ENCODE peak calls at places on chromosome 7, in seven cellular contexts. V is fibroblast of the aortic adventitia, T is fibroblast of pulmonary artery, D is RWPE1, Y is colonic mucosa, F is chondrocyte, S is ovary. P is an unnamed sample.
A peak's percentile ranks its signal among the peaks of the same experiment; 100 is the strongest.

GRCh38 chr7:103636153-103636552 is 190.1 kb upstream of the SLC26A5 start:
- DNase-seq in D (no peak), T (peak; percentile 52), Y (no peak), S (no peak), F (no peak), V (peak; percentile 47), P (no peak)

GRCh38 chr7:22730921-22731654 is 4.1 kb downstream of the IL6 start:
- DNase-seq in V (peak; percentile 65), D (peak; percentile 87), Y (no peak), F (no peak), S (no peak), T (peak; percentile 51), P (no peak)

GRCh38 chr7:151062399-151063211 is 3.2 kb downstream of the SLC4A2 start:
- DNase-seq in T (peak; percentile 52), S (peak; percentile 71), F (no peak), D (no peak), Y (peak; percentile 90), V (peak; percentile 62), P (no peak)

GRCh38 chr7:110964770-110965169 is 126.2 kb upstream of the LRRN3 start:
- DNase-seq in T (no peak), S (no peak), F (no peak), V (no peak), D (no peak), Y (no peak), P (no peak)

GRCh38 chr7:158951725-158952124 is 95.4 kb downstream of the DYNC2I1 start:
- DNase-seq in V (no peak), T (no peak), D (no peak), F (no peak), S (no peak), Y (no peak), P (no peak)

GRCh38 chr7:14115706-14116105 is 126.2 kb upstream of the ETV1 start:
- DNase-seq in T (peak; percentile 26), D (no peak), Y (no peak), V (no peak), S (no peak), F (no peak), P (no peak)

GRCh38 chr7:106170216-106170615 is 58.1 kb upstream of the SYPL1 start:
- DNase-seq in T (no peak), F (no peak), Y (no peak), S (no peak), D (no peak), V (no peak), P (no peak)

GRCh38 chr7:139772115-139772514 is 5.7 kb downstream of the HIPK2 start:
- DNase-seq in Y (no peak), F (no peak), V (no peak), S (no peak), T (no peak), D (no peak), P (no peak)

GRCh38 chr7:2145835-2146580 is 86.7 kb downstream of the MAD1L1 start:
- DNase-seq in F (no peak), S (no peak), V (no peak), D (no peak), Y (no peak), T (no peak), P (no peak)

GRCh38 chr7:2146676-2147472 is 85.9 kb downstream of the MAD1L1 start:
- DNase-seq in Y (no peak), V (no peak), D (no peak), F (no peak), S (no peak), T (no peak), P (no peak)

GRCh38 chr7:2148814-2149213 is 83.9 kb downstream of the MAD1L1 start:
- DNase-seq in S (no peak), D (no peak), Y (no peak), V (no peak), F (no peak), T (no peak), P (no peak)

GRCh38 chr7:2149672-2150444 is 82.9 kb downstream of the MAD1L1 start:
- DNase-seq in F (no peak), T (no peak), S (no peak), V (no peak), Y (no peak), D (no peak), P (no peak)

GRCh38 chr7:2148189-2148588 is 84.6 kb downstream of the MAD1L1 start:
- DNase-seq in D (no peak), S (no peak), V (no peak), T (no peak), Y (no peak), F (no peak), P (no peak)
- TF ChIP-seq CTCF in D (no peak), S (no peak), V (no peak), T (peak; percentile 13), Y (no peak), F (peak; percentile 53), P (no peak)

DNA sequence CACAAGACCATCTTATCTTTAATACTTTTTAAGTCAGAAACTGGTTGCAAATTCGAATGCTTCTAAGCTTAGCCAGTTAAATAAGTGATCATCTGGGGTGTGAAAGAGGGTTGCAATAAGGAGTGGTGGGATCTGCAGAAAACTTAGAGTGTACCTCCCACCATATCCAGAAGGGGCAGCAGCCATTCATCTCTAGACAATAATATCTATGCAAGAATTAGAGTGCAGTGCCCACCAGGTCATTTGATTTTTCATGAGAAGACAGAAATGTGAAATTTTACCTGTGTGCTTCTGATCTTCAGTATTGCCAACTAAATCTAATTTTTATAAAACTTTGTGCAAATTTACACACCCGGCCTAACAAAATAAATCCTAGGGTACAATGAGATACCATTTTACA is 127.2 kb upstream of the SP4 start:
- DNase-seq in V (no peak), F (no peak), Y (no peak), S (no peak), T (no peak), D (peak; percentile 10), P (no peak)
- TF ChIP-seq CTCF in V (no peak), F (peak; percentile 58), Y (no peak), S (no peak), T (peak; percentile 14), D (peak; percentile 22), P (no peak)

GRCh38 chr7:73599151-73599882 is 20.9 kb upstream of the TBL2 start:
- DNase-seq in V (no peak), F (no peak), D (no peak), Y (no peak), S (no peak), T (no peak), P (no peak)

GRCh38 chr7:73593207-73594045 is 15.0 kb upstream of the TBL2 start:
- DNase-seq in V (no peak), T (no peak), S (no peak), F (no peak), D (no peak), Y (no peak), P (no peak)

GRCh38 chr7:73597978-73598782 is 19.8 kb upstream of the TBL2 start:
- DNase-seq in Y (no peak), T (no peak), D (no peak), S (no peak), V (no peak), F (no peak), P (no peak)

GRCh38 chr7:73595358-73595757 is 17.0 kb upstream of the TBL2 start:
- DNase-seq in V (no peak), D (no peak), S (no peak), Y (no peak), T (no peak), F (no peak), P (no peak)

GRCh38 chr7:73596191-73597065 is 18.0 kb upstream of the TBL2 start:
- DNase-seq in S (no peak), V (no peak), Y (no peak), T (no peak), F (no peak), D (no peak), P (no peak)
- TF ChIP-seq CTCF in S (no peak), V (no peak), Y (no peak), T (no peak), F (no peak), D (no peak), P (no peak)

DNA sequence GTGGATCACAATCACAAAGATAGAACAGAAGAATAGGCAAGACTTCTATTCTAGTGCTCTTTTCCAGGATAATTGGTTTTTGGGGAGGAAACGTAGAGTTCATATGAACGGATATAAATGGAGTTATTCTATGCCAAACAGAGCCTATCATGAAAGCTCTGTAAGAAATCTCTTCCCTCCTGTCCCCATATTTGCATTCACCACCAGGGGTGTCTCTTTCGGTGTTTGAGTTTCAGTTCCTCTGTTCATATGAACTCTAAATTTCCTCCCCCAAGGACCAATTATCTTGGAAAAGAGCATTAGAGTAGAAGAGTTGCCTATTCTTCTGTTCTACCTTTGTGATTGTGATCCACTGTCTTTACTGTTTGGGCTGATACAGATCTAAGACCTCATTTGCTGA is 48.3 kb upstream of the CDC14C start:
- DNase-seq in T (no peak), F (no peak), D (no peak), Y (no peak), V (no peak), S (no peak), P (no peak)
- TF ChIP-seq CTCF in T (no peak), F (no peak), D (no peak), Y (no peak), V (no peak), S (no peak), P (no peak)

GRCh38 chr7:72183835-72184234 is 228.3 kb downstream of the CALN1 start:
- DNase-seq in T (no peak), S (no peak), D (no peak), Y (no peak), F (no peak), V (no peak), P (no peak)
- TF ChIP-seq CTCF in T (no peak), S (no peak), D (no peak), Y (no peak), F (peak; percentile 59), V (no peak), P (no peak)

DNA sequence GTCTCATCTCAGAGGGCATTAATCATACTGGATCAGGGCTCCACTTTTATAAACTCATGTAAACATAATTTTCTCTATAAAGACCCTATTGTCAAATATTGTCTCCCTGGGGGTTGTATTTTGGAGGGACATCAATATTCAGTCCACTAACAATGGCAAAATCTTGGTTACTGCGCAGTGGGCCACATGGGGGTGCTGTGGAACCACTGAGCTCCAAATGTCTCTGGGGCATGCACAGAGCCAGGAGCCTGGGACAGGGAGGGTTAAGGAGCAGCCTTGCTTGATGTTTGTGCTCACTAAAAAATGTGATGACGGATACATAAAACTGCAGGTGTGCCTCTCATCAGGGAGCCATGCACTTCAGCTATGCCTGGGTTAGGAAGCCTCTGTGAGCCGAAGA is 62.1 kb upstream of the PRSS58 start:
- DNase-seq in F (no peak), D (no peak), S (no peak), V (no peak), Y (no peak), T (no peak), P (no peak)
- TF ChIP-seq CTCF in F (peak; percentile 43), D (no peak), S (no peak), V (peak; percentile 16), Y (no peak), T (no peak), P (no peak)

DNA sequence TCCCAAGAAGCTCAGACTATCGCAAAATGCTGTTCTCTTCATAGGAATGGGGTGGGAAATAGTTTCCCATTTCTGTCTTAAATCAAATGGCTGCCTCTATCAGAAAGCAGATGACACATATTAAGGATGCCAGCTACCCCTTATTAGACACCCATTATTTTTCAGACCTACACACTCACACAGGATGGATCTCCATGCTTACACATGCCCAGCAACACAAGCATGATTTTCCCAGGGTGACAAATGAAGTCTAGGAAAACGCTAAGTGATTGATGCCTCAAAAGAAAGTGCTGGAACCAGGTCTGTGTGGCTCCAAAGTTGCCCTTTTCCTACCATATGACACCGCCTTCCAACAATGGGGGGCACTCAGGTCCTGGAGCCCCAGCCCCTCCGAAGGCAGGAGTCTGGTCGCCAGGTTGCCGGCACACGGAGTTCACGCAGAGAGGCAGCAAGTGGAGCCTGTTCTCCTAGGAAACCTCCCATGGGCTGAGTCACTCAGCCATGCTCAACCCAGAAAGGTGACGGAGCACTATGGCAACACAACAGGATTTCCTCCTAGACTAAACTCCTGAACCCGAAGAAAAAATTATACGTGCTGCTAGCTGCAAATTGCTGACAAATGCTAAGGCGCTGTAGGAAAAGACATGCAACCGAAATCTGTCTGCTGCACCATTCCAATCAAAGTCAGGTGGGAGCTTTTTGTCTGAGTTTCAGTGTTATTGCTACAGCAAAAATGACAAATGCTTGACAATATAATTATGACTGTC is 19.8 kb downstream of the VOPP1 start:
- DNase-seq in T (peak; percentile 87), V (peak; percentile 61), Y (peak; percentile 68), D (peak; percentile 89), F (no peak), S (no peak), P (no peak)
- TF ChIP-seq CTCF in T (no peak), V (no peak), Y (no peak), D (no peak), F (no peak), S (no peak), P (no peak)

P was measured in activated B cell treated with CpG ODN at 0.5 μM for 24 hours.